ENCODE peak calls at places on chromosomes 11 and 22, in seven cellular contexts. E is Panc1; A is ureter; X is posterior cingulate gyrus; H is NCI-H1417; F is SHP77; W is stimulated activated CD4-positive, alpha-beta T cell treated with anti-CD3 and anti-CD28 coated beads, Interleukin-4, amount 100 ng/mL, for 4 hours. G is an unnamed sample.

GRCh38 chr11:113193894-113194293 is 120.5 kb upstream of the TTC12 start:
- DNase-seq in E (no peak), A (peak), X (no peak), H (no peak), F (no peak), W (no peak), G (peak)

GRCh38 chr11:42770444-42771065 is 541.2 kb upstream of the API5 start:
- DNase-seq in E (peak), A (no peak), X (no peak), H (peak), F (no peak), W (no peak), G (no peak)

GRCh38 chr11:1502971-1503707 is 16.6 kb upstream of the MOB2 start:
- DNase-seq in E (no peak), A (no peak), X (peak), H (no peak), F (no peak), W (no peak), G (no peak)

GRCh38 chr22:41021039-41021654 is 70.0 kb downstream of the RBX1 start:
- DNase-seq in E (no peak), A (peak), X (peak), H (peak), F (peak), W (no peak), G (peak)

GRCh38 chr11:47438721-47439120 is 10.2 kb downstream of the RAPSN start:
- DNase-seq in E (no peak), A (no peak), X (no peak), H (no peak), F (no peak), W (no peak), G (no peak)

GRCh38 chr11:67698247-67698646 is 23.8 kb upstream of the ALDH3B2 start:
- DNase-seq in E (no peak), A (no peak), X (peak), H (no peak), F (no peak), W (no peak), G (no peak)

GRCh38 chr11:86172894-86173293 is 71.7 kb upstream of the EED start:
- DNase-seq in E (no peak), A (no peak), X (no peak), H (no peak), F (no peak), W (no peak), G (no peak)

GRCh38 chr11:1763796-1764661 is at the start of gene CTSD:
- DNase-seq in E (no peak), A (peak), X (peak), H (peak), F (no peak), W (peak), G (peak)

GRCh38 chr11:127639916-127640315 is 639.3 kb upstream of the KIRREL3 start:
- DNase-seq in E (no peak), A (no peak), X (no peak), H (no peak), F (no peak), W (no peak), G (no peak)

GRCh38 chr11:72609045-72609444 is 65.2 kb downstream of the PDE2A start:
- DNase-seq in E (no peak), A (no peak), X (no peak), H (no peak), F (no peak), W (no peak), G (no peak)

GRCh38 chr22:31173386-31174145 is 13.6 kb downstream of the RNF185 start:
- DNase-seq in E (peak), A (no peak), X (no peak), H (no peak), F (no peak), W (no peak), G (no peak)